ENCODE peak calls at places on chromosome 10, in nine cellular contexts. U is uterus; G is LHCN-M2; Q is osteocyte; A is AG20443; I is PC-3; C is hippocampal formation; J is psoas muscle; B is CD8-positive, alpha-beta T cell. T is an unnamed sample.
A peak's percentile ranks its signal among the peaks of the same experiment; 100 is the strongest.

GRCh38 chr10:116472874-116473273 is 45.2 kb downstream of the PNLIPRP3 start:
- DNase-seq in U (no peak), G (peak; percentile 35), Q (no peak), A (no peak), I (no peak), C (no peak), J (no peak), B (no peak), T (no peak)

GRCh38 chr10:63206997-63207952 is 74.1 kb downstream of the NRBF2 start:
- DNase-seq in U (no peak), G (peak; percentile 65), Q (no peak), A (peak; percentile 75), I (no peak), C (peak; percentile 92), J (no peak), B (no peak), T (no peak)

GRCh38 chr10:23525406-23525805 is 86.5 kb downstream of the OTUD1 start:
- DNase-seq in U (no peak), G (peak; percentile 22), Q (no peak), A (peak; percentile 30), I (peak; percentile 56), C (peak; percentile 56), J (no peak), B (no peak), T (peak; percentile 19)

GRCh38 chr10:76080406-76080805 is 649.0 kb downstream of the LRMDA start:
- DNase-seq in U (no peak), G (peak; percentile 80), Q (peak; percentile 25), A (peak; percentile 47), I (peak; percentile 55), C (no peak), J (no peak), B (no peak), T (no peak)

GRCh38 chr10:119687192-119688032 is 36.2 kb downstream of the BAG3 start:
- DNase-seq in U (no peak), G (no peak), Q (no peak), A (no peak), I (peak; percentile 31), C (no peak), J (no peak), B (no peak), T (no peak)

GRCh38 chr10:43649149-43649523 is 455 bp upstream of the ZNF32 start:
- DNase-seq in U (no peak), G (no peak), Q (no peak), A (no peak), I (no peak), C (no peak), J (no peak), B (no peak), T (no peak)

GRCh38 chr10:51176976-51177690 is 102.8 kb downstream of the PRKG1 start:
- DNase-seq in U (no peak), G (peak; percentile 80), Q (no peak), A (peak; percentile 54), I (peak; percentile 72), C (no peak), J (no peak), B (no peak), T (no peak)

GRCh38 chr10:26640391-26640790 is 57.1 kb upstream of the PDSS1 start:
- DNase-seq in U (no peak), G (no peak), Q (no peak), A (no peak), I (no peak), C (no peak), J (no peak), B (no peak), T (no peak)

GRCh38 chr10:30782543-30783461 is 153.2 kb upstream of the LYZL2 start:
- DNase-seq in U (no peak), G (peak; percentile 56), Q (no peak), A (peak; percentile 53), I (peak; percentile 19), C (no peak), J (peak; percentile 59), B (no peak), T (no peak)